ENCODE peak calls at places on chromosome 12, in six cellular contexts. V is left lung, S is mucosa of descending colon, M is WERI-Rb-1, P is AG04450, I is kidney. K is an unnamed sample.

GRCh38 chr12:27975222-27976136 is 2.9 kb upstream of the PTHLH start:
- DNase-seq in V (peak; percentile 77), S (no peak), M (peak; percentile 9), P (no peak), I (peak; percentile 64), K (no peak)

GRCh38 chr12:67650528-67651379 is 2.2 kb downstream of the DYRK2 start:
- DNase-seq in V (peak; percentile 43), S (no peak), M (no peak), P (no peak), I (peak; percentile 54), K (no peak)

GRCh38 chr12:120353556-120354317 is 15.2 kb downstream of the MSI1 start:
- DNase-seq in V (no peak), S (no peak), M (no peak), P (no peak), I (no peak), K (no peak)

GRCh38 chr12:120292661-120293531 is at the start of gene RNU4-1:
- DNase-seq in V (no peak), S (peak; percentile 54), M (peak; percentile 85), P (peak; percentile 95), I (no peak), K (peak; percentile 76)

GRCh38 chr12:27333311-27334009 is 824 bp downstream of the BMAL2 start:
- DNase-seq in V (peak; percentile 93), S (peak; percentile 66), M (peak; percentile 34), P (no peak), I (peak; percentile 75), K (peak; percentile 79)

GRCh38 chr12:103834897-103835390 is 6.1 kb downstream of the NT5DC3 start:
- DNase-seq in V (no peak), S (no peak), M (no peak), P (no peak), I (no peak), K (no peak)

GRCh38 chr12:112573151-112573550 is 154.4 kb downstream of the PTPN11 start:
- DNase-seq in V (no peak), S (no peak), M (no peak), P (no peak), I (no peak), K (no peak)

GRCh38 chr12:70197362-70197744 is 45.9 kb upstream of the CNOT2 start:
- DNase-seq in V (no peak), S (no peak), M (no peak), P (no peak), I (no peak), K (no peak)

GRCh38 chr12:69252033-69252432 is 12.7 kb downstream of the CPSF6 start:
- DNase-seq in V (no peak), S (no peak), M (no peak), P (no peak), I (no peak), K (no peak)

GRCh38 chr12:20451759-20452158 is 83.4 kb downstream of the PDE3A start:
- DNase-seq in V (no peak), S (no peak), M (no peak), P (no peak), I (no peak), K (no peak)

GRCh38 chr12:43444940-43445564 is 107.0 kb downstream of the ADAMTS20 start:
- DNase-seq in V (no peak), S (no peak), M (peak; percentile 67), P (peak; percentile 18), I (no peak), K (peak; percentile 33)

GRCh38 chr12:49843871-49844437 is 1.0 kb upstream of the BCDIN3D start:
- DNase-seq in V (no peak), S (no peak), M (no peak), P (no peak), I (no peak), K (no peak)

GRCh38 chr12:57893460-57894353 is 47.2 kb upstream of the CTDSP2 start:
- DNase-seq in V (peak; percentile 90), S (peak; percentile 88), M (no peak), P (peak; percentile 78), I (peak; percentile 95), K (peak; percentile 35)

GRCh38 chr12:58888131-58888783 is 32.0 kb downstream of the LRIG3 start:
- DNase-seq in V (no peak), S (no peak), M (peak; percentile 9), P (peak; percentile 16), I (peak; percentile 75), K (no peak)

GRCh38 chr12:104957388-104958008 is 592 bp downstream of the SLC41A2 start:
- DNase-seq in V (no peak), S (no peak), M (no peak), P (no peak), I (no peak), K (no peak)

GRCh38 chr12:106023034-106023433 is 115.7 kb downstream of the NUAK1 start:
- DNase-seq in V (no peak), S (no peak), M (no peak), P (no peak), I (no peak), K (no peak)

GRCh38 chr12:105882404-105882803 is 256.4 kb downstream of the NUAK1 start:
- DNase-seq in V (no peak), S (no peak), M (no peak), P (no peak), I (no peak), K (no peak)

GRCh38 chr12:51262758-51263177 is 7.4 kb downstream of the SMAGP start:
- DNase-seq in V (no peak), S (peak; percentile 78), M (peak; percentile 34), P (no peak), I (peak; percentile 85), K (no peak)

GRCh38 chr12:59736786-59737185 is 141.0 kb downstream of the SLC16A7 start:
- DNase-seq in V (no peak), S (no peak), M (peak; percentile 19), P (peak; percentile 68), I (no peak), K (no peak)

GRCh38 chr12:1205512-1206060 is 214.6 kb downstream of the ERC1 start:
- DNase-seq in V (no peak), S (no peak), M (no peak), P (no peak), I (no peak), K (no peak)

GRCh38 chr12:846376-846775 is 94.0 kb downstream of the WNK1 start:
- DNase-seq in V (no peak), S (no peak), M (no peak), P (no peak), I (no peak), K (no peak)

GRCh38 chr12:123427036-123427769 is 9.3 kb downstream of the RILPL2 start:
- DNase-seq in V (no peak), S (no peak), M (no peak), P (no peak), I (no peak), K (no peak)

DNA sequence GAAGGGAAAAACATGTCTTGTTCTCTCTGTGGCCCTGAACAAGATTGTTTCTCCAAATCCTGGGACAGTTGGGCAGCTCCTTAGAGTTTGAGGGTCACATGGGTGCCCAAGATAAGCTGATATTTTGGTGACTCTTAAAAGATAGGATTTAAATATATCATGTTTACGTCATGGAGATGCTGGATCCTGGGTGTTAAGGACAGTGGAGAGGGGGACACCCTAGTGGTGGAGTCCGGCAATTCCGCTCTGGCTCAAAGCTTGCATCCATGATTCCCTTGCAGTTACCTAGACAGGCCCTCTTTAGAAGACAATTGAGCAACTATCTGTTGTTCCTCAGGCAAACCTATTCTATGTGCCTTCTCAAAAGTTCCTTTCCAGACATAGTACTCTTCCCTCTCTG is 101.8 kb downstream of the CMKLR1 start:
- DNase-seq in V (no peak), S (no peak), M (peak; percentile 17), P (no peak), I (no peak), K (no peak)
- TF ChIP-seq CTCF in V (no peak), S (no peak), M (peak; percentile 51), P (peak; percentile 13), I (no peak), K (no peak)

GRCh38 chr12:76762556-76762955 is 1.4 kb upstream of the ZDHHC17 start:
- DNase-seq in V (no peak), S (no peak), M (peak; percentile 70), P (no peak), I (no peak), K (no peak)
- H3K4me3 ChIP-seq in V (no peak overlapping the region), S (no peak overlapping the region), M (peak overlapping the region; percentile 98), P (no peak overlapping the region), I (no peak overlapping the region), K (no peak overlapping the region)

GRCh38 chr12:16449459-16449858 is 102.0 kb downstream of the MGST1 start:
- DNase-seq in V (no peak), S (no peak), M (peak; percentile 14), P (no peak), I (no peak), K (no peak)
- TF ChIP-seq CTCF in V (no peak), S (no peak), M (no peak), P (no peak), I (no peak), K (no peak)

GRCh38 chr12:47773062-47773857 is at the start of gene SLC48A1:
- DNase-seq in V (peak; percentile 96), S (peak; percentile 87), M (peak; percentile 65), P (no peak), I (peak; percentile 91), K (peak; percentile 65)

GRCh38 chr12:47773858-47774580 is 981 bp downstream of the SLC48A1 start:
- DNase-seq in V (no peak), S (no peak), M (no peak), P (no peak), I (peak; percentile 53), K (no peak)

GRCh38 chr12:47776471-47777143 is 3.6 kb downstream of the SLC48A1 start:
- DNase-seq in V (no peak), S (no peak), M (no peak), P (no peak), I (peak; percentile 72), K (peak; percentile 56)

GRCh38 chr12:47775100-47775911 is 2.3 kb downstream of the SLC48A1 start:
- DNase-seq in V (no peak), S (no peak), M (no peak), P (no peak), I (peak; percentile 90), K (peak; percentile 71)

DNA sequence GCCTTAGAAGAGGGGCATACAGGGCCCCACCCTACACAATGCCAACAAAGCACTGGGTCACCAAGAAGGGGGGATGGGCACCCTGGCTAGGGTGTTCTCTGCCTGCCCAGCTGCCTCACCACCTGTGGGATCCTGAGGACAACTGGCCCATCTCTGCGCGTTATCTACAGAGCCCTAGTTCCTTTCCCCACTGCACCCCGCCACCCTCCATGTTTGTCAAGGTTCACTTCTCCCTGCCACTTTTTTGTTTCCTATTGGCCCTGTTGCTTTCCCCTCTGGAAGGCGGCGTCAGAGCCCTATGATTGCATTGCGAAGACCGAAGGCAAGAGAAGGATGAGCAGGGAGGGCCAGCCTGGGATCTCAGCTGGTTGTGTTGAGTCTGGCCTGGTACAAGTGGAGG is 1.6 kb downstream of the SLC48A1 start:
- DNase-seq in V (no peak), S (no peak), M (no peak), P (no peak), I (peak; percentile 53), K (no peak)
- H3K4me3 ChIP-seq in V (no peak overlapping the region), S (no peak overlapping the region), M (no peak overlapping the region), P (no peak overlapping the region), I (no peak overlapping the region), K (no peak overlapping the region)

DNA sequence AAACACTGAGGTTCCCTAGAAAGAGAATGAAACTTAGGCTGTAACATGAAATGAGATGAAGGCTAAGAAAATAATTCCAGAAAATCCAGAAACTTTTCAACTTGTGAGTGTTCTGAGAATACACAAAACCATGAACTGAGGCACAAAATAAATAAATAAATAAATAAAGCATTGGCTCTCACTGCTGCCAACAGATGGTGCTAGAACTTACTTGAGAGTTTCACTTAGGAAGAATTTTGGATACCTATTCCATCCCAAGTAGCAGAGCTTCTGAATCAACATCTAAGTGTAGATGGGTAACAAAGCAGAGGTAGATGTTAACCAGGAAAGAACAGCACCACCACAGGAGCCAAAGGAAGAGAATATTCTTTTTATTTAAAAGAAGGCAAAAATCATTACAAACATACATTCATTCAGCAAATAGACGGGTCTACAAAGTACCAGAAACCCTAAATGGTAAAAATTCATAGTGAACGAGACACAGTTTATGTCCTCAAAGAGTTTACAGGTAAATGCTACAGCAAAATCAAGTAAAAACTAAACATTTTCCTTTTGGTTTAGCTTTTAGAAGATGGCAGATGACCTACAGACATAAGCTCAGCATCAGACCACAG is 16.7 kb downstream of the EPS8 start:
- DNase-seq in V (no peak), S (no peak), M (no peak), P (no peak), I (no peak), K (no peak)
- TF ChIP-seq CTCF in V (no peak), S (peak; percentile 16), M (peak; percentile 36), P (peak; percentile 25), I (peak; percentile 14), K (peak; percentile 5)

K was measured in HL-60.